ENCODE peak calls at places on chromosomes 4 and X, in nine cellular contexts. G, Y, S, E, C, B, I, R and Q are unnamed samples.

GRCh38 chrX:19888419-19888879 is 1.0 kb upstream of the SH3KBP1 start:
- DNase-seq in G (no peak), Y (no peak), S (peak), E (peak), C (no peak), B (peak), I (no peak), R (peak), Q (peak)

GRCh38 chrX:112043997-112044396 is 38.6 kb downstream of the TRPC5 start:
- DNase-seq in G (no peak), Y (no peak), S (no peak), E (no peak), C (no peak), B (no peak), I (no peak), R (no peak), Q (no peak)

GRCh38 chr4:122739174-122739573 is 6.7 kb downstream of the BBS12 start:
- DNase-seq in G (no peak), Y (no peak), S (no peak), E (peak), C (no peak), B (no peak), I (no peak), R (no peak), Q (peak)

GRCh38 chr4:87109121-87109520 is 111.3 kb downstream of the KLHL8 start:
- DNase-seq in G (no peak), Y (no peak), S (no peak), E (no peak), C (no peak), B (no peak), I (no peak), R (no peak), Q (no peak)

GRCh38 chr4:133355636-133356035 is 206.5 kb downstream of the PCDH10 start:
- DNase-seq in G (no peak), Y (no peak), S (no peak), E (no peak), C (no peak), B (no peak), I (no peak), R (no peak), Q (no peak)

GRCh38 chr4:5955201-5955821 is 62.4 kb upstream of the CRMP1 start:
- DNase-seq in G (no peak), Y (no peak), S (no peak), E (no peak), C (no peak), B (no peak), I (no peak), R (peak), Q (no peak)

GRCh38 chr4:151921371-151921770 is 160.6 kb upstream of the GATB start:
- DNase-seq in G (no peak), Y (no peak), S (no peak), E (no peak), C (no peak), B (no peak), I (no peak), R (no peak), Q (no peak)

GRCh38 chr4:113919611-113920010 is 59.8 kb downstream of the ARSJ start:
- DNase-seq in G (no peak), Y (no peak), S (no peak), E (no peak), C (no peak), B (no peak), I (no peak), R (no peak), Q (no peak)

GRCh38 chr4:15809058-15809457 is 30.9 kb downstream of the CD38 start:
- DNase-seq in G (no peak), Y (no peak), S (peak), E (no peak), C (no peak), B (no peak), I (no peak), R (no peak), Q (no peak)

GRCh38 chrX:56232221-56233082 is at the start of gene KLF8:
- DNase-seq in G (peak), Y (peak), S (peak), E (no peak), C (peak), B (peak), I (peak), R (no peak), Q (no peak)

GRCh38 chr4:140092094-140092820 is 61.7 kb downstream of the MAML3 start:
- DNase-seq in G (peak), Y (no peak), S (no peak), E (no peak), C (peak), B (no peak), I (no peak), R (peak), Q (peak)

GRCh38 chr4:139988863-139989765 is 164.9 kb downstream of the MAML3 start:
- DNase-seq in G (peak), Y (no peak), S (no peak), E (peak), C (no peak), B (no peak), I (no peak), R (no peak), Q (peak)

GRCh38 chr4:95572304-95572991 is 23.7 kb upstream of the UNC5C start:
- DNase-seq in G (no peak), Y (no peak), S (no peak), E (no peak), C (peak), B (no peak), I (no peak), R (peak), Q (no peak)